ENCODE peak calls at places on chromosomes 4 and X, in nine cellular contexts. E is naive thymus-derived CD4-positive, alpha-beta T cell; V is AG08395; J is CD8-positive, alpha-beta T cell; N is MV-4-11; U is activated CD4-positive, alpha-beta T cell treated with anti-CD3 and anti-CD28 coated beads, Interleukin-2, amount 10 ng/mL, durations not matched to agents 7 days and 5 days; Z is SK-MEL-5; Y is memory B cell; K is COLO829. Q is an unnamed sample.

GRCh38 chrX:144637731-144638130 is 609.6 kb upstream of the SPANXN1 start:
- DNase-seq in J (no peak), N (no peak), Z (no peak), U (no peak), Y (no peak), E (no peak), K (no peak), V (no peak), Q (no peak)

GRCh38 chr4:109414938-109415337 is 18.7 kb upstream of the SEC24B start:
- DNase-seq in J (no peak), V (no peak), Z (no peak), K (no peak), N (no peak), E (no peak), U (no peak), Y (no peak), Q (no peak)

GRCh38 chrX:154981116-154981411 is 41.5 kb downstream of the F8 start:
- DNase-seq in K (no peak), Y (no peak), E (no peak), N (no peak), U (no peak), Z (no peak), V (no peak), J (no peak), Q (no peak)

GRCh38 chr4:8303485-8304281 is 34.1 kb downstream of the HTRA3 start:
- DNase-seq in U (no peak), K (peak; percentile 39), N (peak; percentile 80), Z (no peak), Y (no peak), J (no peak), E (no peak), V (peak; percentile 83), Q (no peak)

GRCh38 chrX:115330498-115331138 is 41.1 kb downstream of the LUZP4 start:
- DNase-seq in N (peak; percentile 31), V (peak; percentile 82), E (no peak), K (peak; percentile 35), Z (peak; percentile 72), U (peak; percentile 8), Y (no peak), J (no peak), Q (no peak)

GRCh38 chr4:27638163-27638915 is 777.7 kb downstream of the STIM2 start:
- DNase-seq in Y (no peak), K (no peak), V (no peak), U (no peak), Z (no peak), E (no peak), J (no peak), N (no peak), Q (no peak)

GRCh38 chr4:7472443-7473013 is 37.8 kb upstream of the PSAPL1 start:
- DNase-seq in J (no peak), V (no peak), K (no peak), E (no peak), Z (no peak), Y (no peak), U (no peak), N (no peak), Q (no peak)

GRCh38 chrX:16155586-16155985 is 11.7 kb upstream of the MAGEB17 start:
- DNase-seq in V (no peak), U (no peak), E (no peak), Z (no peak), Y (no peak), K (no peak), N (no peak), J (no peak), Q (no peak)

GRCh38 chrX:43595931-43596330 is 60.2 kb upstream of the MAOA start:
- DNase-seq in V (no peak), K (no peak), Z (no peak), E (no peak), Y (no peak), U (no peak), J (no peak), N (peak; percentile 21), Q (no peak)

GRCh38 chr4:138992676-138993075 is 22.9 kb upstream of the NOCT start:
- DNase-seq in N (no peak), E (no peak), V (no peak), J (no peak), Z (no peak), U (no peak), Y (no peak), K (no peak), Q (no peak)

GRCh38 chr4:66169341-66169740 is 499.1 kb upstream of the EPHA5 start:
- DNase-seq in Z (peak; percentile 57), U (no peak), V (no peak), J (no peak), N (no peak), Y (no peak), E (no peak), K (peak; percentile 9), Q (no peak)

Q was measured in C1 segment of cervical spinal cord.